ENCODE peak calls at places on chromosomes 4 and X, in six cellular contexts. One of them, this sample, is unnamed.

GRCh38 chr4:82718067-82718935 is 80.3 kb downstream of the SCD5 start:
- DNase-seq in GM12878: no peak
- DNase-seq in H1: no peak
- DNase-seq in K562: no peak
- DNase-seq in HepG2: peak; percentile 9
- DNase-seq in HCT116: no peak
- DNase-seq in this sample: no peak

GRCh38 chr4:54318904-54319303 is 89.8 kb downstream of the PDGFRA start:
- DNase-seq in GM12878: no peak
- DNase-seq in H1: no peak
- DNase-seq in HCT116: peak; percentile 21
- DNase-seq in K562: peak; percentile 59
- DNase-seq in HepG2: peak; percentile 29
- DNase-seq in this sample: peak; percentile 46

GRCh38 chr4:796206-796605 is 29.7 kb downstream of the CPLX1 start:
- DNase-seq in GM12878: no peak
- DNase-seq in H1: no peak
- DNase-seq in HCT116: no peak
- DNase-seq in HepG2: no peak
- DNase-seq in K562: no peak
- DNase-seq in this sample: no peak

GRCh38 chr4:128831526-128832252 is 22.2 kb downstream of the JADE1 start:
- DNase-seq in HCT116: no peak
- DNase-seq in GM12878: no peak
- DNase-seq in HepG2: peak; percentile 57
- DNase-seq in K562: no peak
- DNase-seq in H1: no peak
- DNase-seq in this sample: no peak

GRCh38 chr4:31237242-31237641 is 517.1 kb downstream of the PCDH7 start:
- DNase-seq in HCT116: peak; percentile 96
- DNase-seq in HepG2: no peak
- DNase-seq in GM12878: no peak
- DNase-seq in K562: no peak
- DNase-seq in H1: no peak
- DNase-seq in this sample: no peak

GRCh38 chrX:120029354-120029753 is 48.1 kb downstream of the RHOXF2B start:
- DNase-seq in GM12878: no peak
- DNase-seq in H1: no peak
- DNase-seq in HCT116: no peak
- DNase-seq in HepG2: no peak
- DNase-seq in K562: no peak
- DNase-seq in this sample: no peak

GRCh38 chrX:56248492-56248891 is 16.3 kb downstream of the KLF8 start:
- DNase-seq in HCT116: peak; percentile 21
- DNase-seq in H1: peak; percentile 49
- DNase-seq in GM12878: peak; percentile 40
- DNase-seq in K562: peak; percentile 27
- DNase-seq in HepG2: peak; percentile 5
- DNase-seq in this sample: peak; percentile 47

GRCh38 chr4:139619644-139620043 is 46.0 kb upstream of the MGST2 start:
- DNase-seq in HepG2: peak; percentile 47
- DNase-seq in HCT116: no peak
- DNase-seq in H1: no peak
- DNase-seq in K562: no peak
- DNase-seq in GM12878: no peak
- DNase-seq in this sample: no peak

GRCh38 chr4:150482581-150482980 is 99.4 kb upstream of the MAB21L2 start:
- DNase-seq in HepG2: no peak
- DNase-seq in H1: no peak
- DNase-seq in GM12878: no peak
- DNase-seq in HCT116: no peak
- DNase-seq in K562: no peak
- DNase-seq in this sample: peak; percentile 90

GRCh38 chr4:35493977-35494376 is 750.3 kb downstream of the ARAP2 start:
- DNase-seq in GM12878: no peak
- DNase-seq in H1: no peak
- DNase-seq in HepG2: no peak
- DNase-seq in K562: no peak
- DNase-seq in HCT116: no peak
- DNase-seq in this sample: no peak
- H3K4me3 ChIP-seq in GM12878: no peak overlapping the region
- H3K4me3 ChIP-seq in H1: no peak overlapping the region
- H3K4me3 ChIP-seq in HepG2: no peak overlapping the region
- H3K4me3 ChIP-seq in K562: no peak overlapping the region
- H3K4me3 ChIP-seq in HCT116: no peak overlapping the region
- H3K4me3 ChIP-seq in this sample: no peak overlapping the region

GRCh38 chrX:48154796-48155195 is 24.4 kb downstream of the SPACA5B start:
- DNase-seq in H1: no peak
- DNase-seq in HCT116: no peak
- DNase-seq in GM12878: no peak
- DNase-seq in HepG2: no peak
- DNase-seq in K562: no peak
- DNase-seq in this sample: no peak

GRCh38 chrX:48153769-48154168 is 23.3 kb downstream of the SPACA5B start:
- DNase-seq in K562: no peak
- DNase-seq in GM12878: no peak
- DNase-seq in HCT116: no peak
- DNase-seq in H1: no peak
- DNase-seq in HepG2: no peak
- DNase-seq in this sample: no peak

GRCh38 chrX:48156014-48156413 is 25.6 kb downstream of the SPACA5B start:
- DNase-seq in H1: no peak
- DNase-seq in GM12878: no peak
- DNase-seq in HCT116: no peak
- DNase-seq in HepG2: no peak
- DNase-seq in K562: no peak
- DNase-seq in this sample: no peak
- TF ChIP-seq MAX in H1: no peak
- TF ChIP-seq MAX in GM12878: no peak
- TF ChIP-seq MAX in HCT116: no peak
- TF ChIP-seq MAX in HepG2: no peak
- TF ChIP-seq MAX in K562: no peak
- TF ChIP-seq MAX in this sample: no peak

GRCh38 chr4:133150643-133151300 is 1.7 kb downstream of the PCDH10 start:
- DNase-seq in HepG2: no peak
- DNase-seq in GM12878: no peak
- DNase-seq in K562: no peak
- DNase-seq in H1: peak; percentile 72
- DNase-seq in HCT116: no peak
- DNase-seq in this sample: peak; percentile 58
- TF ChIP-seq EZH2 in HepG2: no peak
- TF ChIP-seq EZH2 in GM12878: no peak
- TF ChIP-seq EZH2 in K562: no peak
- TF ChIP-seq EZH2 in H1: peak; percentile 63
- TF ChIP-seq EZH2 in HCT116: no peak
- TF ChIP-seq EZH2 in this sample: no peak

GRCh38 chr4:169975131-169975836 is 50.9 kb downstream of the MFAP3L start:
- DNase-seq in K562: no peak
- DNase-seq in GM12878: no peak
- DNase-seq in HepG2: no peak
- DNase-seq in H1: no peak
- DNase-seq in HCT116: no peak
- DNase-seq in this sample: no peak

GRCh38 chr4:169971456-169972015 is 54.7 kb downstream of the MFAP3L start:
- DNase-seq in HepG2: no peak
- DNase-seq in HCT116: no peak
- DNase-seq in GM12878: no peak
- DNase-seq in H1: no peak
- DNase-seq in K562: no peak
- DNase-seq in this sample: no peak

GRCh38 chr4:169976951-169977350 is 49.2 kb downstream of the MFAP3L start:
- DNase-seq in HepG2: no peak
- DNase-seq in K562: no peak
- DNase-seq in HCT116: no peak
- DNase-seq in GM12878: no peak
- DNase-seq in H1: no peak
- DNase-seq in this sample: no peak

DNA sequence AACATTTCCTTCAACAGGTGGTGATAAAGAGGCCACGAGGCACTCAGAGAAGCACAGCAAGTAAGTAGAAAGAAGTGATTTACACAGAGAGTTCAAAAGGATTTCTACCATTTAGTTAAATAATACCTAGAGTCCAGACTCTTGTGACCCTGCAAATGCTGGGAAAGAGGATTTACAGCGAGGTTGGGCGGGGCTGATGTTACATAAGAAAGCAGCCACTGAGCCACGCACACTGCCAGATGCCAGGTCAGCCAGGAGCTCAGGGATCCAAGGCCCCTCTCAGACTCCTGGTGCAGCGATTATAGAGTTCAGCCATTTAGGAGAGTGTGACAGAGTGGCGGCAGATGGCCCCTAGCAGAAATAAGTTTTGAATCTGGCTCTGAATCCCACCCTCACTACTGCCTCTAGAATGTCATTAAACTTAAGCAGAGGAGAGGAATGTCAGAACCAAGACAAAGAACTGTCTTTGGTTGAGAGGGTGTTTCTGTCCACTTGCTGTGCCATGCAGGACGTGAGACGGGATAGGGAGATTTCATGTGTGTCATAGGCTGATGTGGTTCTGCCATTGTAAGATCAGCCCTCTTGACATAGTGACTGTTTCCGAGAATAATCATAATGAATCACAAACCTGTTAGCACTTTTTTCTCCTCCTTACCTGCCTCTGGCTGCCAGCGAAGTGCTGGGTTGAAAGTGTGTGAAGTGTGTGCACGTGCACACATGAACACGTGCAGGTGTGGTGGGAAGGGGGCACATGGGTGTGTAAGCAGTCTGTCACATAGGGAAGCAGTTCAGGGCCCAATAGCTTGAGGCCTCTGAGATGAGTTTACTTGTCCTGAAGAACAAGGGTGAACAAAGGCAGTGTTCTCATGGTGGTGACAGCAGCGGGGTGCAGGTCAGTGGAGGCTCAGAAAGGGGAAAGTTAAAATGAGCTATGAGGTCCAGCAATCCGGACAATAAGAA is 50.1 kb downstream of the MFAP3L start:
- DNase-seq in H1: no peak
- DNase-seq in HepG2: peak; percentile 53
- DNase-seq in HCT116: no peak
- DNase-seq in K562: no peak
- DNase-seq in GM12878: no peak
- DNase-seq in this sample: no peak
- H3K4me3 ChIP-seq in H1: no peak overlapping the region
- H3K4me3 ChIP-seq in HepG2: no peak overlapping the region
- H3K4me3 ChIP-seq in HCT116: no peak overlapping the region
- H3K4me3 ChIP-seq in K562: no peak overlapping the region
- H3K4me3 ChIP-seq in GM12878: no peak overlapping the region
- H3K4me3 ChIP-seq in this sample: no peak overlapping the region

GRCh38 chrX:23332101-23332887 is 2.4 kb upstream of the PTCHD1 start:
- DNase-seq in H1: peak; percentile 44
- DNase-seq in HepG2: no peak
- DNase-seq in GM12878: no peak
- DNase-seq in K562: no peak
- DNase-seq in HCT116: no peak
- DNase-seq in this sample: no peak

GRCh38 chrX:23331701-23332100 is 2.9 kb upstream of the PTCHD1 start:
- DNase-seq in K562: no peak
- DNase-seq in HCT116: no peak
- DNase-seq in H1: peak; percentile 47
- DNase-seq in GM12878: no peak
- DNase-seq in HepG2: no peak
- DNase-seq in this sample: no peak

GRCh38 chrX:23327104-23327503 is 7.5 kb upstream of the PTCHD1 start:
- DNase-seq in HCT116: no peak
- DNase-seq in H1: no peak
- DNase-seq in GM12878: no peak
- DNase-seq in HepG2: no peak
- DNase-seq in K562: no peak
- DNase-seq in this sample: no peak
- TF ChIP-seq MAX in HCT116: no peak
- TF ChIP-seq MAX in H1: no peak
- TF ChIP-seq MAX in GM12878: no peak
- TF ChIP-seq MAX in HepG2: no peak
- TF ChIP-seq MAX in K562: no peak
- TF ChIP-seq MAX in this sample: no peak